ENCODE peak calls at places on chromosomes 13 and 19, in five cellular contexts. One of them, this sample, is unnamed.

GRCh38 chr19:6459356-6460098 is at the start of gene SLC25A23:
- DNase-seq in brain microvascular endothelial cell: peak; percentile 46
- DNase-seq in dorsolateral prefrontal cortex: peak; percentile 67
- DNase-seq in A549: peak; percentile 66
- DNase-seq in choroid plexus epithelial cell: peak; percentile 79
- DNase-seq in this sample: peak; percentile 2

GRCh38 chr19:19115954-19116353 is 22.3 kb downstream of the TMEM161A start:
- DNase-seq in brain microvascular endothelial cell: no peak
- DNase-seq in A549: no peak
- DNase-seq in dorsolateral prefrontal cortex: no peak
- DNase-seq in choroid plexus epithelial cell: peak; percentile 19
- DNase-seq in this sample: no peak

GRCh38 chr19:47022140-47022536 is 2.5 kb downstream of the NPAS1 start:
- DNase-seq in brain microvascular endothelial cell: no peak
- DNase-seq in A549: no peak
- DNase-seq in choroid plexus epithelial cell: no peak
- DNase-seq in dorsolateral prefrontal cortex: no peak
- DNase-seq in this sample: no peak

GRCh38 chr19:38867176-38867780 is 10.8 kb downstream of the RINL start:
- DNase-seq in A549: no peak
- DNase-seq in brain microvascular endothelial cell: no peak
- DNase-seq in choroid plexus epithelial cell: no peak
- DNase-seq in dorsolateral prefrontal cortex: no peak
- DNase-seq in this sample: no peak

GRCh38 chr19:5692785-5693194 is 2.7 kb downstream of the RPL36 start:
- DNase-seq in A549: no peak
- DNase-seq in brain microvascular endothelial cell: no peak
- DNase-seq in dorsolateral prefrontal cortex: no peak
- DNase-seq in choroid plexus epithelial cell: no peak
- DNase-seq in this sample: no peak

GRCh38 chr19:7153008-7153407 is 83.5 kb downstream of the ZNF557 start:
- DNase-seq in brain microvascular endothelial cell: no peak
- DNase-seq in A549: no peak
- DNase-seq in choroid plexus epithelial cell: no peak
- DNase-seq in dorsolateral prefrontal cortex: no peak
- DNase-seq in this sample: no peak

GRCh38 chr13:60226507-60226906 is 62.8 kb upstream of the DIAPH3 start:
- DNase-seq in brain microvascular endothelial cell: peak; percentile 25
- DNase-seq in choroid plexus epithelial cell: peak; percentile 68
- DNase-seq in dorsolateral prefrontal cortex: no peak
- DNase-seq in A549: no peak
- DNase-seq in this sample: no peak

GRCh38 chr13:110128546-110128945 is 178.4 kb downstream of the COL4A1 start:
- DNase-seq in A549: no peak
- DNase-seq in dorsolateral prefrontal cortex: no peak
- DNase-seq in choroid plexus epithelial cell: peak; percentile 51
- DNase-seq in brain microvascular endothelial cell: no peak
- DNase-seq in this sample: no peak

GRCh38 chr13:38494445-38494844 is 144.8 kb downstream of the UFM1 start:
- DNase-seq in dorsolateral prefrontal cortex: no peak
- DNase-seq in brain microvascular endothelial cell: no peak
- DNase-seq in choroid plexus epithelial cell: no peak
- DNase-seq in A549: no peak
- DNase-seq in this sample: no peak

GRCh38 chr19:2228157-2229030 is 7.7 kb downstream of the PLEKHJ1 start:
- DNase-seq in A549: no peak
- DNase-seq in dorsolateral prefrontal cortex: no peak
- DNase-seq in choroid plexus epithelial cell: no peak
- DNase-seq in brain microvascular endothelial cell: no peak
- DNase-seq in this sample: no peak

GRCh38 chr19:45264781-45265317 is 13.8 kb downstream of the MARK4 start:
- DNase-seq in dorsolateral prefrontal cortex: no peak
- DNase-seq in brain microvascular endothelial cell: no peak
- DNase-seq in A549: no peak
- DNase-seq in choroid plexus epithelial cell: no peak
- DNase-seq in this sample: no peak

GRCh38 chr19:14477417-14478112 is 2.4 kb upstream of the PTGER1 start:
- DNase-seq in A549: no peak
- DNase-seq in dorsolateral prefrontal cortex: no peak
- DNase-seq in choroid plexus epithelial cell: peak; percentile 80
- DNase-seq in brain microvascular endothelial cell: no peak
- DNase-seq in this sample: no peak

GRCh38 chr13:37602743-37603381 is 4.3 kb upstream of the POSTN start:
- DNase-seq in dorsolateral prefrontal cortex: no peak
- DNase-seq in brain microvascular endothelial cell: no peak
- DNase-seq in choroid plexus epithelial cell: peak; percentile 61
- DNase-seq in A549: no peak
- DNase-seq in this sample: no peak

GRCh38 chr19:16025108-16026101 is 50.9 kb upstream of the TPM4 start:
- DNase-seq in choroid plexus epithelial cell: peak; percentile 68
- DNase-seq in A549: peak; percentile 68
- DNase-seq in dorsolateral prefrontal cortex: no peak
- DNase-seq in brain microvascular endothelial cell: peak; percentile 72
- DNase-seq in this sample: peak; percentile 16
- TF ChIP-seq CTCF in choroid plexus epithelial cell: peak; percentile 76
- TF ChIP-seq CTCF in A549: no peak
- TF ChIP-seq CTCF in dorsolateral prefrontal cortex: no peak
- TF ChIP-seq CTCF in brain microvascular endothelial cell: peak; percentile 78
- TF ChIP-seq CTCF in this sample: peak; percentile 77

GRCh38 chr13:96837809-96838208 is 156.5 kb downstream of the OXGR1 start:
- DNase-seq in brain microvascular endothelial cell: no peak
- DNase-seq in dorsolateral prefrontal cortex: no peak
- DNase-seq in choroid plexus epithelial cell: no peak
- DNase-seq in A549: no peak
- DNase-seq in this sample: no peak

GRCh38 chr13:96835591-96835990 is 158.7 kb downstream of the OXGR1 start:
- DNase-seq in brain microvascular endothelial cell: no peak
- DNase-seq in choroid plexus epithelial cell: no peak
- DNase-seq in A549: no peak
- DNase-seq in dorsolateral prefrontal cortex: no peak
- DNase-seq in this sample: no peak

GRCh38 chr13:96836733-96837132 is 157.5 kb downstream of the OXGR1 start:
- DNase-seq in A549: no peak
- DNase-seq in dorsolateral prefrontal cortex: no peak
- DNase-seq in brain microvascular endothelial cell: no peak
- DNase-seq in choroid plexus epithelial cell: no peak
- DNase-seq in this sample: no peak

GRCh38 chr13:96834626-96835025 is 159.7 kb downstream of the OXGR1 start:
- DNase-seq in A549: no peak
- DNase-seq in dorsolateral prefrontal cortex: no peak
- DNase-seq in brain microvascular endothelial cell: no peak
- DNase-seq in choroid plexus epithelial cell: no peak
- DNase-seq in this sample: no peak
- H3K4me3 ChIP-seq in A549: no peak overlapping the region
- H3K4me3 ChIP-seq in dorsolateral prefrontal cortex: no peak overlapping the region
- H3K4me3 ChIP-seq in brain microvascular endothelial cell: no peak overlapping the region
- H3K4me3 ChIP-seq in choroid plexus epithelial cell: no peak overlapping the region
- H3K4me3 ChIP-seq in this sample: no peak overlapping the region

GRCh38 chr19:3771033-3771905 is 759 bp downstream of the RAX2 start:
- DNase-seq in dorsolateral prefrontal cortex: no peak
- DNase-seq in choroid plexus epithelial cell: no peak
- DNase-seq in brain microvascular endothelial cell: no peak
- DNase-seq in A549: no peak
- DNase-seq in this sample: no peak
- TF ChIP-seq CTCF in dorsolateral prefrontal cortex: no peak
- TF ChIP-seq CTCF in choroid plexus epithelial cell: no peak
- TF ChIP-seq CTCF in brain microvascular endothelial cell: no peak
- TF ChIP-seq CTCF in A549: no peak
- TF ChIP-seq CTCF in this sample: no peak

GRCh38 chr13:52980695-52981094 is 47.9 kb upstream of the OLFM4 start:
- DNase-seq in dorsolateral prefrontal cortex: no peak
- DNase-seq in A549: no peak
- DNase-seq in choroid plexus epithelial cell: no peak
- DNase-seq in brain microvascular endothelial cell: no peak
- DNase-seq in this sample: no peak

GRCh38 chr13:52974711-52975110 is 53.9 kb upstream of the OLFM4 start:
- DNase-seq in choroid plexus epithelial cell: no peak
- DNase-seq in A549: no peak
- DNase-seq in dorsolateral prefrontal cortex: no peak
- DNase-seq in brain microvascular endothelial cell: no peak
- DNase-seq in this sample: no peak

GRCh38 chr13:52978989-52979388 is 49.6 kb upstream of the OLFM4 start:
- DNase-seq in dorsolateral prefrontal cortex: no peak
- DNase-seq in brain microvascular endothelial cell: no peak
- DNase-seq in A549: no peak
- DNase-seq in choroid plexus epithelial cell: no peak
- DNase-seq in this sample: no peak

DNA sequence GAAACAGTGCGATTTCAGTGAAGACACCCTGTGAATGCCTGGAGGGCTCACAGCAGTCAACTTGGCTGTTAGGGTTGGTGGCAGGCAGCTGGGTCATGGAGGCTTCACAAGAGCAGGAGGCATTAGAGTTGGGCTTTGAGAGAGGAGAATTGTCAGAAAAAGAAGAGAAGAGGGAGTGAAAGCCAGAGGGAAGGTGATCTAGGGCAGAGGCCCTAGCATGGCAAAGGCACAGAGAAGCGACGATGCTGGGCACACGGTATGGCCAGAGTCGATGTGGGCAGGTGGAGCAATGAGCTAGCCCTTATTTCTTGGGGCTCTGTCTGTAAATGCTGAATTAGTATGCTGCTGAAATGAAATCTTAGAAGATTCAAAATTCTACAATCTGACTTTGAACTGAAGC is 52.6 kb upstream of the OLFM4 start:
- DNase-seq in choroid plexus epithelial cell: no peak
- DNase-seq in dorsolateral prefrontal cortex: no peak
- DNase-seq in brain microvascular endothelial cell: no peak
- DNase-seq in A549: no peak
- DNase-seq in this sample: no peak
- H3K4me3 ChIP-seq in choroid plexus epithelial cell: no peak overlapping the region
- H3K4me3 ChIP-seq in dorsolateral prefrontal cortex: no peak overlapping the region
- H3K4me3 ChIP-seq in brain microvascular endothelial cell: no peak overlapping the region
- H3K4me3 ChIP-seq in A549: no peak overlapping the region
- H3K4me3 ChIP-seq in this sample: no peak overlapping the region

GRCh38 chr19:55585658-55586339 is 5.2 kb upstream of the ZNF579 start:
- DNase-seq in choroid plexus epithelial cell: peak; percentile 90
- DNase-seq in brain microvascular endothelial cell: peak; percentile 71
- DNase-seq in A549: no peak
- DNase-seq in dorsolateral prefrontal cortex: peak; percentile 77
- DNase-seq in this sample: no peak

GRCh38 chr19:55586976-55587668 is 6.5 kb upstream of the ZNF579 start:
- DNase-seq in brain microvascular endothelial cell: peak; percentile 92
- DNase-seq in choroid plexus epithelial cell: peak; percentile 95
- DNase-seq in A549: peak; percentile 98
- DNase-seq in dorsolateral prefrontal cortex: peak; percentile 93
- DNase-seq in this sample: no peak

GRCh38 chr19:55581145-55581827 is 638 bp upstream of the ZNF579 start:
- DNase-seq in choroid plexus epithelial cell: peak; percentile 9
- DNase-seq in dorsolateral prefrontal cortex: no peak
- DNase-seq in brain microvascular endothelial cell: no peak
- DNase-seq in A549: no peak
- DNase-seq in this sample: no peak

GRCh38 chr19:55581828-55582223 is 1.2 kb upstream of the ZNF579 start:
- DNase-seq in A549: peak; percentile 67
- DNase-seq in brain microvascular endothelial cell: no peak
- DNase-seq in dorsolateral prefrontal cortex: no peak
- DNase-seq in choroid plexus epithelial cell: no peak
- DNase-seq in this sample: no peak

DNA sequence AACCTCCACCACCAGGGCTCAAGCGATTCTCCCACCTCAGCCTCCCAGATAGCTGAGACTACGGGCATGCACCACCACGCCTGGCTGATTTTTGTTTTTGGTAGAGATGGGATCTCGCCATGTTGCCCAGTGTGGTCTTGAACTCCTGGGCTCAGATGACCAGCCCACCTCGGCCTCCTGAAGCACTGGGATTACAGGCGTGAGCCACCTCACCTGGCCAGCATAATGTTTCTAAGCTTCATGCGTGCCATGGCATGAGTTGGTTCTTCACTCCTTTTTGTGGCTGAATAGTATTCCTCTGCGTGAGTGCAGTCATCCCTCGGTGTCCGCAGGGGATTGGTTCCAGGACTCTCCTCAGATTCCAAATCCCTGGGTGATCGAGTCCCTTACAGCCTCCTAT is 4.2 kb upstream of the ZNF579 start:
- DNase-seq in A549: no peak
- DNase-seq in dorsolateral prefrontal cortex: no peak
- DNase-seq in brain microvascular endothelial cell: no peak
- DNase-seq in choroid plexus epithelial cell: no peak
- DNase-seq in this sample: no peak
- TF ChIP-seq CTCF in A549: no peak
- TF ChIP-seq CTCF in dorsolateral prefrontal cortex: no peak
- TF ChIP-seq CTCF in brain microvascular endothelial cell: no peak
- TF ChIP-seq CTCF in choroid plexus epithelial cell: no peak
- TF ChIP-seq CTCF in this sample: no peak